ENCODE peak calls at places on chromosomes 11 and 22, in four cellular contexts. One of them, this sample, is unnamed.

GRCh38 chr11:125351045-125351867 is 144.8 kb downstream of the FEZ1 start:
- DNase-seq in B cell: no peak
- DNase-seq in lung: no peak
- DNase-seq in mammary epithelial cell: no peak
- DNase-seq in this sample: no peak

GRCh38 chr22:19749876-19750275 is 10.7 kb upstream of the TBX1 start:
- DNase-seq in mammary epithelial cell: no peak
- DNase-seq in B cell: no peak
- DNase-seq in lung: no peak
- DNase-seq in this sample: no peak

GRCh38 chr11:8867856-8868705 is 42.9 kb upstream of the AKIP1 start:
- DNase-seq in lung: no peak
- DNase-seq in B cell: no peak
- DNase-seq in mammary epithelial cell: peak
- DNase-seq in this sample: peak

GRCh38 chr22:50218153-50218995 is 17.6 kb downstream of the SELENOO start:
- DNase-seq in B cell: no peak
- DNase-seq in lung: no peak
- DNase-seq in mammary epithelial cell: no peak
- DNase-seq in this sample: no peak

GRCh38 chr11:120835601-120836228 is 188.2 kb upstream of the TBCEL start:
- DNase-seq in mammary epithelial cell: no peak
- DNase-seq in B cell: no peak
- DNase-seq in lung: no peak
- DNase-seq in this sample: no peak

GRCh38 chr22:21951931-21952465 is 650 bp downstream of the PPM1F start:
- DNase-seq in B cell: peak
- DNase-seq in lung: no peak
- DNase-seq in mammary epithelial cell: peak
- DNase-seq in this sample: peak

GRCh38 chr22:26797910-26798309 is 140.5 kb downstream of the MIAT start:
- DNase-seq in mammary epithelial cell: no peak
- DNase-seq in lung: no peak
- DNase-seq in B cell: no peak
- DNase-seq in this sample: no peak

GRCh38 chr22:45731041-45731797 is 59.6 kb downstream of the ATXN10 start:
- DNase-seq in mammary epithelial cell: peak
- DNase-seq in B cell: no peak
- DNase-seq in lung: no peak
- DNase-seq in this sample: no peak

GRCh38 chr11:45725776-45726606 is 60.6 kb upstream of the CHST1 start:
- DNase-seq in mammary epithelial cell: no peak
- DNase-seq in lung: no peak
- DNase-seq in B cell: no peak
- DNase-seq in this sample: no peak

GRCh38 chr11:68050371-68050841 is 11.6 kb downstream of the TCIRG1 start:
- DNase-seq in B cell: no peak
- DNase-seq in mammary epithelial cell: no peak
- DNase-seq in lung: no peak
- DNase-seq in this sample: no peak

GRCh38 chr11:64007629-64008282 is 21.5 kb downstream of the OTUB1 start:
- DNase-seq in B cell: no peak
- DNase-seq in lung: peak
- DNase-seq in mammary epithelial cell: no peak
- DNase-seq in this sample: no peak

GRCh38 chr11:18312663-18313420 is 9.1 kb downstream of the HPS5 start:
- DNase-seq in B cell: no peak
- DNase-seq in mammary epithelial cell: peak
- DNase-seq in lung: no peak
- DNase-seq in this sample: peak

GRCh38 chr11:85854212-85854556 is 999 bp upstream of the CCDC83 start:
- DNase-seq in lung: no peak
- DNase-seq in mammary epithelial cell: no peak
- DNase-seq in B cell: no peak
- DNase-seq in this sample: no peak

GRCh38 chr11:105042178-105042577 is 3.0 kb downstream of the CARD16 start:
- DNase-seq in lung: no peak
- DNase-seq in B cell: no peak
- DNase-seq in mammary epithelial cell: no peak
- DNase-seq in this sample: no peak
- TF ChIP-seq CTCF in lung: no peak
- TF ChIP-seq CTCF in B cell: no peak
- TF ChIP-seq CTCF in mammary epithelial cell: no peak
- TF ChIP-seq CTCF in this sample: no peak

GRCh38 chr11:4551346-4551979 is 6.5 kb downstream of the OR52M1 start:
- DNase-seq in B cell: no peak
- DNase-seq in mammary epithelial cell: no peak
- DNase-seq in lung: no peak
- DNase-seq in this sample: peak
- TF ChIP-seq CTCF in B cell: no peak
- TF ChIP-seq CTCF in mammary epithelial cell: peak
- TF ChIP-seq CTCF in lung: no peak
- TF ChIP-seq CTCF in this sample: peak

GRCh38 chr11:90341986-90342385 is 119.1 kb upstream of the CHORDC1 start:
- DNase-seq in mammary epithelial cell: no peak
- DNase-seq in B cell: no peak
- DNase-seq in lung: no peak
- DNase-seq in this sample: no peak
- TF ChIP-seq CTCF in mammary epithelial cell: no peak
- TF ChIP-seq CTCF in B cell: no peak
- TF ChIP-seq CTCF in lung: no peak
- TF ChIP-seq CTCF in this sample: no peak

GRCh38 chr22:41576877-41577276 is 12.8 kb downstream of the PMM1 start:
- DNase-seq in lung: no peak
- DNase-seq in B cell: no peak
- DNase-seq in mammary epithelial cell: peak
- DNase-seq in this sample: peak
- TF ChIP-seq CTCF in lung: no peak
- TF ChIP-seq CTCF in B cell: no peak
- TF ChIP-seq CTCF in mammary epithelial cell: peak
- TF ChIP-seq CTCF in this sample: peak

GRCh38 chr22:29102300-29102699 is 29.5 kb downstream of the KREMEN1 start:
- DNase-seq in lung: no peak
- DNase-seq in mammary epithelial cell: no peak
- DNase-seq in B cell: no peak
- DNase-seq in this sample: no peak

GRCh38 chr22:29106839-29107238 is 34.0 kb downstream of the KREMEN1 start:
- DNase-seq in lung: no peak
- DNase-seq in B cell: no peak
- DNase-seq in mammary epithelial cell: no peak
- DNase-seq in this sample: no peak

GRCh38 chr22:29108137-29108536 is 35.3 kb downstream of the KREMEN1 start:
- DNase-seq in mammary epithelial cell: peak
- DNase-seq in lung: no peak
- DNase-seq in B cell: no peak
- DNase-seq in this sample: peak

GRCh38 chr22:29109853-29110252 is 37.0 kb downstream of the KREMEN1 start:
- DNase-seq in lung: no peak
- DNase-seq in mammary epithelial cell: no peak
- DNase-seq in B cell: no peak
- DNase-seq in this sample: no peak

GRCh38 chr22:29105468-29105867 is 32.6 kb downstream of the KREMEN1 start:
- DNase-seq in lung: no peak
- DNase-seq in mammary epithelial cell: no peak
- DNase-seq in B cell: no peak
- DNase-seq in this sample: no peak
- TF ChIP-seq CTCF in lung: no peak
- TF ChIP-seq CTCF in mammary epithelial cell: no peak
- TF ChIP-seq CTCF in B cell: no peak
- TF ChIP-seq CTCF in this sample: no peak